ENCODE peak calls at places on chromosomes 11 and 22, in nine cellular contexts. T is NCI-H774; X is stimulated activated CD4-positive, alpha-beta T cell treated with anti-CD3 and anti-CD28 coated beads, TNF-alpha, amount 100 ng/mL, for 48 hours; S is ureter; L is NCI-H187; Q is AG10803; V is skeletal muscle cell; N is right atrium auricular region; C is activated CD8-positive, alpha-beta memory T cell treated with anti-CD3 and anti-CD28 coated beads, Interleukin-2, amount 50 U/mL, for 48 hours. F is an unnamed sample.

GRCh38 chr11:65958774-65959420 is 2.6 kb upstream of the SART1 start:
- DNase-seq in N (no peak), T (no peak), L (no peak), V (no peak), X (no peak), S (no peak), Q (no peak), C (no peak), F (no peak)

GRCh38 chr11:250274-250673 is 13.5 kb downstream of the PSMD13 start:
- DNase-seq in T (no peak), C (peak; percentile 46), S (no peak), V (no peak), N (no peak), Q (no peak), L (no peak), X (no peak), F (no peak)

GRCh38 chr11:31871310-31872073 is 60.4 kb upstream of the PAX6 start:
- DNase-seq in N (no peak), C (no peak), L (no peak), Q (no peak), X (no peak), T (no peak), S (no peak), V (no peak), F (no peak)

GRCh38 chr22:20268350-20269012 is 363 bp upstream of the RTN4R start:
- DNase-seq in T (peak; percentile 19), V (no peak), L (no peak), N (no peak), S (peak; percentile 62), C (peak; percentile 84), X (peak; percentile 48), Q (peak; percentile 30), F (peak; percentile 86)

GRCh38 chr22:49176956-49177355 is 650.7 kb downstream of the BRD1 start:
- DNase-seq in L (no peak), X (no peak), Q (no peak), V (no peak), T (no peak), C (no peak), S (no peak), N (no peak), F (no peak)

GRCh38 chr11:60130496-60130895 is 42.0 kb downstream of the MS4A2 start:
- DNase-seq in L (no peak), Q (no peak), S (no peak), V (no peak), C (no peak), N (no peak), X (no peak), T (peak; percentile 53), F (peak; percentile 65)

GRCh38 chr11:133058501-133058900 is 473.8 kb downstream of the OPCML start:
- DNase-seq in N (no peak), X (no peak), S (no peak), C (no peak), L (no peak), Q (no peak), T (no peak), V (no peak), F (no peak)

GRCh38 chr11:42407379-42407778 is 904.4 kb upstream of the API5 start:
- DNase-seq in C (no peak), N (no peak), V (no peak), Q (no peak), S (no peak), L (peak; percentile 75), T (peak; percentile 76), X (no peak), F (peak; percentile 5)

GRCh38 chr22:26276530-26277200 is 107.4 kb downstream of the SEZ6L start:
- DNase-seq in S (no peak), V (no peak), X (no peak), C (no peak), T (no peak), L (no peak), Q (no peak), N (no peak), F (no peak)

GRCh38 chr11:45264839-45265515 is 21.2 kb downstream of the SYT13 start:
- DNase-seq in L (no peak), V (peak; percentile 80), T (no peak), Q (peak; percentile 56), S (no peak), X (no peak), N (no peak), C (no peak), F (no peak)

GRCh38 chr22:43446037-43446803 is 34.4 kb downstream of the MPPED1 start:
- DNase-seq in T (peak; percentile 0), X (no peak), S (no peak), Q (no peak), C (no peak), N (no peak), V (no peak), L (no peak), F (no peak)

GRCh38 chr11:1300569-1301187 is 8.8 kb downstream of the TOLLIP start:
- DNase-seq in Q (no peak), L (no peak), C (peak; percentile 26), X (no peak), T (no peak), S (peak; percentile 34), V (no peak), N (no peak), F (no peak)

GRCh38 chr22:45865561-45866397 is 111.2 kb downstream of the WNT7B start:
- DNase-seq in T (no peak), X (no peak), Q (no peak), N (peak; percentile 9), C (no peak), L (no peak), V (no peak), S (peak; percentile 39), F (no peak)

GRCh38 chr11:100308202-100308601 is 378.9 kb upstream of the ARHGAP42 start:
- DNase-seq in T (no peak), C (no peak), S (no peak), Q (no peak), V (no peak), L (no peak), N (no peak), X (no peak), F (no peak)

GRCh38 chr22:43260818-43261217 is 73.9 kb upstream of the TTLL12 start:
- DNase-seq in X (no peak), V (no peak), L (no peak), Q (no peak), N (no peak), T (no peak), C (no peak), S (no peak), F (no peak)

GRCh38 chr11:62242021-62242420 is at the start of gene SCGB1D2:
- DNase-seq in T (peak; percentile 76), S (peak; percentile 67), C (no peak), V (no peak), Q (no peak), N (no peak), X (no peak), L (no peak), F (no peak)

GRCh38 chr11:76664578-76665061 is 5.9 kb downstream of the LRRC32 start:
- DNase-seq in V (no peak), X (no peak), T (no peak), C (no peak), L (no peak), S (no peak), Q (no peak), N (no peak), F (no peak)

GRCh38 chr11:47415949-47416472 is 7.6 kb downstream of the SLC39A13 start:
- DNase-seq in S (peak; percentile 88), C (peak; percentile 56), V (peak; percentile 89), X (no peak), Q (peak; percentile 95), N (peak; percentile 93), T (no peak), L (no peak), F (no peak)

GRCh38 chr22:28112548-28113043 is 193.5 kb upstream of the PITPNB start:
- DNase-seq in N (peak; percentile 65), V (no peak), Q (peak; percentile 75), X (no peak), C (no peak), L (no peak), T (no peak), S (no peak), F (no peak)

GRCh38 chr22:30538280-30538679 is 8.3 kb downstream of the SEC14L6 start:
- DNase-seq in L (no peak), X (no peak), C (no peak), N (no peak), T (no peak), V (no peak), Q (peak; percentile 9), S (no peak), F (no peak)

GRCh38 chr11:78372114-78372768 is 45.4 kb downstream of the GAB2 start:
- DNase-seq in X (no peak), C (no peak), S (no peak), Q (no peak), V (no peak), N (no peak), L (no peak), T (no peak), F (no peak)

GRCh38 chr11:95255523-95256165 is 24.6 kb upstream of the SESN3 start:
- DNase-seq in C (no peak), Q (no peak), X (no peak), T (no peak), L (no peak), S (no peak), V (no peak), N (no peak), F (no peak)

GRCh38 chr11:9613830-9614762 is 40.6 kb downstream of the WEE1 start:
- DNase-seq in T (peak; percentile 61), N (peak; percentile 86), C (peak; percentile 96), V (peak; percentile 34), Q (peak; percentile 83), S (peak; percentile 90), L (peak; percentile 62), X (peak; percentile 94), F (peak; percentile 95)

GRCh38 chr22:42651134-42651533 is 1.9 kb upstream of the CYB5R3 start:
- DNase-seq in V (no peak), T (no peak), S (no peak), C (no peak), Q (no peak), L (no peak), N (no peak), X (no peak), F (no peak)

GRCh38 chr11:8071616-8072581 is 9.1 kb upstream of the TUB start:
- DNase-seq in T (no peak), C (no peak), S (no peak), V (no peak), N (no peak), Q (no peak), X (no peak), L (no peak), F (no peak)

GRCh38 chr22:42459273-42460040 is 27.3 kb upstream of the NFAM1 start:
- DNase-seq in N (no peak), V (no peak), S (no peak), L (no peak), X (no peak), Q (no peak), T (no peak), C (no peak), F (peak; percentile 69)

GRCh38 chr11:121478226-121478894 is 25.6 kb upstream of the SORL1-AS1 start:
- DNase-seq in V (no peak), T (no peak), S (peak; percentile 67), N (no peak), X (no peak), L (no peak), Q (no peak), C (no peak), F (peak; percentile 62)

GRCh38 chr11:65446446-65447277 is 24.1 kb downstream of the NEAT1 start:
- DNase-seq in S (no peak), L (no peak), X (no peak), N (peak; percentile 84), V (no peak), T (no peak), Q (peak; percentile 59), C (peak; percentile 51), F (no peak)

GRCh38 chr11:134363592-134363991 is 31.8 kb downstream of the GLB1L2 start:
- DNase-seq in V (no peak), N (no peak), Q (no peak), L (peak; percentile 18), C (no peak), T (no peak), S (no peak), X (no peak), F (no peak)

GRCh38 chr11:19162946-19163345 is 38.8 kb downstream of the CSRP3 start:
- DNase-seq in T (no peak), V (no peak), S (no peak), C (no peak), X (no peak), N (no peak), L (no peak), Q (no peak), F (no peak)

GRCh38 chr11:66071326-66071870 is 1.3 kb downstream of the PACS1 start:
- DNase-seq in Q (no peak), L (no peak), N (peak; percentile 50), C (no peak), T (no peak), S (no peak), X (no peak), V (no peak), F (no peak)